ENCODE peak calls at places on chromosome 3, in nine cellular contexts. One of them, this sample, is unnamed.

GRCh38 chr3:100600181-100601042 is 9.0 kb upstream of the ADGRG7 start:
- DNase-seq in AG09319: no peak
- DNase-seq in cardiac muscle cell: no peak
- DNase-seq in bronchial epithelial cell: peak
- DNase-seq in activated B cell treated with CpG ODN at 0.5 μM for 24 hours: no peak
- DNase-seq in thoracic aorta: no peak
- DNase-seq in nephron progenitor cell: no peak
- DNase-seq in natural killer cell: no peak
- DNase-seq in kidney epithelial cell: no peak
- DNase-seq in this sample: no peak

GRCh38 chr3:161599702-161600101 is 103.1 kb downstream of the OTOL1 start:
- DNase-seq in AG09319: no peak
- DNase-seq in cardiac muscle cell: no peak
- DNase-seq in bronchial epithelial cell: no peak
- DNase-seq in activated B cell treated with CpG ODN at 0.5 μM for 24 hours: no peak
- DNase-seq in thoracic aorta: no peak
- DNase-seq in nephron progenitor cell: no peak
- DNase-seq in natural killer cell: no peak
- DNase-seq in kidney epithelial cell: no peak
- DNase-seq in this sample: no peak

GRCh38 chr3:56190130-56190529 is 278.1 kb downstream of the ERC2 start:
- DNase-seq in AG09319: no peak
- DNase-seq in cardiac muscle cell: no peak
- DNase-seq in bronchial epithelial cell: no peak
- DNase-seq in activated B cell treated with CpG ODN at 0.5 μM for 24 hours: no peak
- DNase-seq in thoracic aorta: no peak
- DNase-seq in nephron progenitor cell: no peak
- DNase-seq in natural killer cell: no peak
- DNase-seq in kidney epithelial cell: no peak
- DNase-seq in this sample: no peak

GRCh38 chr3:100525753-100526612 is 33.6 kb downstream of the TMEM45A start:
- DNase-seq in AG09319: no peak
- DNase-seq in cardiac muscle cell: peak
- DNase-seq in bronchial epithelial cell: peak
- DNase-seq in activated B cell treated with CpG ODN at 0.5 μM for 24 hours: no peak
- DNase-seq in thoracic aorta: no peak
- DNase-seq in nephron progenitor cell: no peak
- DNase-seq in natural killer cell: no peak
- DNase-seq in kidney epithelial cell: peak
- DNase-seq in this sample: no peak

GRCh38 chr3:9076985-9077384 is 113.7 kb upstream of the RAD18 start:
- DNase-seq in AG09319: no peak
- DNase-seq in cardiac muscle cell: no peak
- DNase-seq in bronchial epithelial cell: no peak
- DNase-seq in activated B cell treated with CpG ODN at 0.5 μM for 24 hours: no peak
- DNase-seq in thoracic aorta: no peak
- DNase-seq in nephron progenitor cell: no peak
- DNase-seq in natural killer cell: no peak
- DNase-seq in kidney epithelial cell: no peak
- DNase-seq in this sample: no peak

GRCh38 chr3:108953210-108953609 is 469 bp downstream of the GUCA1C start:
- DNase-seq in AG09319: no peak
- DNase-seq in cardiac muscle cell: no peak
- DNase-seq in bronchial epithelial cell: peak
- DNase-seq in activated B cell treated with CpG ODN at 0.5 μM for 24 hours: no peak
- DNase-seq in thoracic aorta: no peak
- DNase-seq in nephron progenitor cell: no peak
- DNase-seq in natural killer cell: no peak
- DNase-seq in kidney epithelial cell: peak
- DNase-seq in this sample: no peak

GRCh38 chr3:41681479-41681878 is 280.4 kb downstream of the ULK4 start:
- DNase-seq in AG09319: peak
- DNase-seq in cardiac muscle cell: peak
- DNase-seq in bronchial epithelial cell: peak
- DNase-seq in activated B cell treated with CpG ODN at 0.5 μM for 24 hours: no peak
- DNase-seq in thoracic aorta: no peak
- DNase-seq in nephron progenitor cell: no peak
- DNase-seq in natural killer cell: no peak
- DNase-seq in kidney epithelial cell: peak
- DNase-seq in this sample: no peak

GRCh38 chr3:11335056-11335608 is 62.9 kb downstream of the ATG7 start:
- DNase-seq in AG09319: peak
- DNase-seq in cardiac muscle cell: peak
- DNase-seq in bronchial epithelial cell: peak
- DNase-seq in activated B cell treated with CpG ODN at 0.5 μM for 24 hours: no peak
- DNase-seq in thoracic aorta: no peak
- DNase-seq in nephron progenitor cell: peak
- DNase-seq in natural killer cell: no peak
- DNase-seq in kidney epithelial cell: peak
- DNase-seq in this sample: no peak

GRCh38 chr3:57062119-57062631 is 1.7 kb downstream of the SPATA12 start:
- DNase-seq in AG09319: no peak
- DNase-seq in cardiac muscle cell: no peak
- DNase-seq in bronchial epithelial cell: no peak
- DNase-seq in activated B cell treated with CpG ODN at 0.5 μM for 24 hours: no peak
- DNase-seq in thoracic aorta: no peak
- DNase-seq in nephron progenitor cell: no peak
- DNase-seq in natural killer cell: no peak
- DNase-seq in kidney epithelial cell: no peak
- DNase-seq in this sample: no peak

GRCh38 chr3:14454644-14455310 is 52.4 kb downstream of the SLC6A6 start:
- DNase-seq in AG09319: no peak
- DNase-seq in cardiac muscle cell: no peak
- DNase-seq in bronchial epithelial cell: no peak
- DNase-seq in activated B cell treated with CpG ODN at 0.5 μM for 24 hours: no peak
- DNase-seq in thoracic aorta: no peak
- DNase-seq in nephron progenitor cell: no peak
- DNase-seq in natural killer cell: no peak
- DNase-seq in kidney epithelial cell: no peak
- DNase-seq in this sample: no peak

GRCh38 chr3:14453841-14454630 is 51.6 kb downstream of the SLC6A6 start:
- DNase-seq in AG09319: no peak
- DNase-seq in cardiac muscle cell: no peak
- DNase-seq in bronchial epithelial cell: no peak
- DNase-seq in activated B cell treated with CpG ODN at 0.5 μM for 24 hours: no peak
- DNase-seq in thoracic aorta: no peak
- DNase-seq in nephron progenitor cell: no peak
- DNase-seq in natural killer cell: no peak
- DNase-seq in kidney epithelial cell: no peak
- DNase-seq in this sample: no peak

GRCh38 chr3:14451844-14452533 is 49.6 kb downstream of the SLC6A6 start:
- DNase-seq in AG09319: peak
- DNase-seq in cardiac muscle cell: peak
- DNase-seq in bronchial epithelial cell: peak
- DNase-seq in activated B cell treated with CpG ODN at 0.5 μM for 24 hours: no peak
- DNase-seq in thoracic aorta: no peak
- DNase-seq in nephron progenitor cell: no peak
- DNase-seq in natural killer cell: no peak
- DNase-seq in kidney epithelial cell: peak
- DNase-seq in this sample: no peak

GRCh38 chr3:14452676-14453367 is 50.4 kb downstream of the SLC6A6 start:
- DNase-seq in AG09319: peak
- DNase-seq in cardiac muscle cell: peak
- DNase-seq in bronchial epithelial cell: peak
- DNase-seq in activated B cell treated with CpG ODN at 0.5 μM for 24 hours: no peak
- DNase-seq in thoracic aorta: peak
- DNase-seq in nephron progenitor cell: no peak
- DNase-seq in natural killer cell: no peak
- DNase-seq in kidney epithelial cell: peak
- DNase-seq in this sample: no peak

GRCh38 chr3:14453368-14453710 is 50.9 kb downstream of the SLC6A6 start:
- DNase-seq in AG09319: no peak
- DNase-seq in cardiac muscle cell: no peak
- DNase-seq in bronchial epithelial cell: no peak
- DNase-seq in activated B cell treated with CpG ODN at 0.5 μM for 24 hours: no peak
- DNase-seq in thoracic aorta: no peak
- DNase-seq in nephron progenitor cell: no peak
- DNase-seq in natural killer cell: no peak
- DNase-seq in kidney epithelial cell: no peak
- DNase-seq in this sample: no peak
- TF ChIP-seq CTCF in AG09319: no peak
- TF ChIP-seq CTCF in cardiac muscle cell: no peak
- TF ChIP-seq CTCF in bronchial epithelial cell: no peak
- TF ChIP-seq CTCF in activated B cell treated with CpG ODN at 0.5 μM for 24 hours: no peak
- TF ChIP-seq CTCF in thoracic aorta: no peak
- TF ChIP-seq CTCF in nephron progenitor cell: no peak
- TF ChIP-seq CTCF in natural killer cell: no peak
- TF ChIP-seq CTCF in kidney epithelial cell: no peak
- TF ChIP-seq CTCF in this sample: no peak

GRCh38 chr3:122946185-122946584 is 81.4 kb downstream of the SEMA5B start:
- DNase-seq in AG09319: no peak
- DNase-seq in cardiac muscle cell: no peak
- DNase-seq in bronchial epithelial cell: no peak
- DNase-seq in activated B cell treated with CpG ODN at 0.5 μM for 24 hours: no peak
- DNase-seq in thoracic aorta: no peak
- DNase-seq in nephron progenitor cell: no peak
- DNase-seq in natural killer cell: no peak
- DNase-seq in kidney epithelial cell: no peak
- DNase-seq in this sample: no peak
- TF ChIP-seq CTCF in AG09319: no peak
- TF ChIP-seq CTCF in cardiac muscle cell: no peak
- TF ChIP-seq CTCF in bronchial epithelial cell: no peak
- TF ChIP-seq CTCF in activated B cell treated with CpG ODN at 0.5 μM for 24 hours: no peak
- TF ChIP-seq CTCF in thoracic aorta: no peak
- TF ChIP-seq CTCF in nephron progenitor cell: no peak
- TF ChIP-seq CTCF in natural killer cell: no peak
- TF ChIP-seq CTCF in kidney epithelial cell: no peak
- TF ChIP-seq CTCF in this sample: no peak

GRCh38 chr3:53134631-53135232 is 4.5 kb upstream of the RFT1 start:
- DNase-seq in AG09319: peak
- DNase-seq in cardiac muscle cell: peak
- DNase-seq in bronchial epithelial cell: peak
- DNase-seq in activated B cell treated with CpG ODN at 0.5 μM for 24 hours: peak
- DNase-seq in thoracic aorta: no peak
- DNase-seq in nephron progenitor cell: peak
- DNase-seq in natural killer cell: peak
- DNase-seq in kidney epithelial cell: no peak
- DNase-seq in this sample: peak
- TF ChIP-seq CTCF in AG09319: peak
- TF ChIP-seq CTCF in cardiac muscle cell: peak
- TF ChIP-seq CTCF in bronchial epithelial cell: peak
- TF ChIP-seq CTCF in activated B cell treated with CpG ODN at 0.5 μM for 24 hours: peak
- TF ChIP-seq CTCF in thoracic aorta: peak
- TF ChIP-seq CTCF in nephron progenitor cell: peak
- TF ChIP-seq CTCF in natural killer cell: peak
- TF ChIP-seq CTCF in kidney epithelial cell: peak
- TF ChIP-seq CTCF in this sample: peak

GRCh38 chr3:25826510-25826909 is 36.6 kb downstream of the OXSM start:
- DNase-seq in AG09319: no peak
- DNase-seq in cardiac muscle cell: no peak
- DNase-seq in bronchial epithelial cell: no peak
- DNase-seq in activated B cell treated with CpG ODN at 0.5 μM for 24 hours: no peak
- DNase-seq in thoracic aorta: no peak
- DNase-seq in nephron progenitor cell: no peak
- DNase-seq in natural killer cell: no peak
- DNase-seq in kidney epithelial cell: no peak
- DNase-seq in this sample: no peak

GRCh38 chr3:25830373-25831305 is 40.7 kb downstream of the OXSM start:
- DNase-seq in AG09319: no peak
- DNase-seq in cardiac muscle cell: no peak
- DNase-seq in bronchial epithelial cell: no peak
- DNase-seq in activated B cell treated with CpG ODN at 0.5 μM for 24 hours: no peak
- DNase-seq in thoracic aorta: no peak
- DNase-seq in nephron progenitor cell: no peak
- DNase-seq in natural killer cell: no peak
- DNase-seq in kidney epithelial cell: no peak
- DNase-seq in this sample: no peak

GRCh38 chr3:25836579-25836978 is 46.7 kb downstream of the OXSM start:
- DNase-seq in AG09319: no peak
- DNase-seq in cardiac muscle cell: no peak
- DNase-seq in bronchial epithelial cell: no peak
- DNase-seq in activated B cell treated with CpG ODN at 0.5 μM for 24 hours: no peak
- DNase-seq in thoracic aorta: no peak
- DNase-seq in nephron progenitor cell: no peak
- DNase-seq in natural killer cell: no peak
- DNase-seq in kidney epithelial cell: no peak
- DNase-seq in this sample: no peak

GRCh38 chr3:25834346-25834745 is 44.5 kb downstream of the OXSM start:
- DNase-seq in AG09319: no peak
- DNase-seq in cardiac muscle cell: no peak
- DNase-seq in bronchial epithelial cell: no peak
- DNase-seq in activated B cell treated with CpG ODN at 0.5 μM for 24 hours: no peak
- DNase-seq in thoracic aorta: no peak
- DNase-seq in nephron progenitor cell: no peak
- DNase-seq in natural killer cell: no peak
- DNase-seq in kidney epithelial cell: no peak
- DNase-seq in this sample: no peak

DNA sequence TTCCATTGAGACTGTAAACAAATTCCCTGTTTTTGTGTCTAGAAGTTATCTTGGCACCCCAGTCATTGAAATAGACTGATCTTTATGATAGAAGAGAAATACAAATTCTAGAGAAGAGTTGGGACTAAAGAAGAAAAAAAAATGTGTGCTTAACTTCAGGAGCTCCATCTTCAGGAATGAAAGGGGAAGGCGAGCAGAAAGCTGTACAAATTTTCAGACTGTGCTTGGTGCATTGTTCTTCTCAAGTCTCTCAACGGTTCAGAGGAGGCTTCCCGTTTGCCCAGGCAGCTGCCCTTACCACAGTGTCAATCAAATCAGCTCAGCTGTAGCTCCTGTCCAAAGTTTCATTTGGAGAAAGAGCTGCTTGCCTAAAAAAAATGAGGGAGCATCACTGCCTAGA is 41.7 kb downstream of the OXSM start:
- DNase-seq in AG09319: no peak
- DNase-seq in cardiac muscle cell: peak
- DNase-seq in bronchial epithelial cell: peak
- DNase-seq in activated B cell treated with CpG ODN at 0.5 μM for 24 hours: no peak
- DNase-seq in thoracic aorta: no peak
- DNase-seq in nephron progenitor cell: no peak
- DNase-seq in natural killer cell: no peak
- DNase-seq in kidney epithelial cell: peak
- DNase-seq in this sample: no peak
- TF ChIP-seq CTCF in AG09319: peak
- TF ChIP-seq CTCF in cardiac muscle cell: peak
- TF ChIP-seq CTCF in bronchial epithelial cell: peak
- TF ChIP-seq CTCF in activated B cell treated with CpG ODN at 0.5 μM for 24 hours: no peak
- TF ChIP-seq CTCF in thoracic aorta: no peak
- TF ChIP-seq CTCF in nephron progenitor cell: peak
- TF ChIP-seq CTCF in natural killer cell: no peak
- TF ChIP-seq CTCF in kidney epithelial cell: peak
- TF ChIP-seq CTCF in this sample: peak

GRCh38 chr3:17894434-17895060 is 152.1 kb upstream of the TBC1D5 start:
- DNase-seq in AG09319: peak
- DNase-seq in cardiac muscle cell: peak
- DNase-seq in bronchial epithelial cell: peak
- DNase-seq in activated B cell treated with CpG ODN at 0.5 μM for 24 hours: no peak
- DNase-seq in thoracic aorta: no peak
- DNase-seq in nephron progenitor cell: peak
- DNase-seq in natural killer cell: peak
- DNase-seq in kidney epithelial cell: peak
- DNase-seq in this sample: peak
- TF ChIP-seq CTCF in AG09319: peak
- TF ChIP-seq CTCF in cardiac muscle cell: peak
- TF ChIP-seq CTCF in bronchial epithelial cell: peak
- TF ChIP-seq CTCF in activated B cell treated with CpG ODN at 0.5 μM for 24 hours: no peak
- TF ChIP-seq CTCF in thoracic aorta: no peak
- TF ChIP-seq CTCF in nephron progenitor cell: peak
- TF ChIP-seq CTCF in natural killer cell: peak
- TF ChIP-seq CTCF in kidney epithelial cell: peak
- TF ChIP-seq CTCF in this sample: peak